ENCODE peak calls at places on chromosomes 1 and 21, in six cellular contexts. J is heart right ventricle; K is NCI-H510A treated with DMSO at 0.1 percent for 48 hours; A is GM20000; E is stimulated activated CD4-positive, alpha-beta T cell treated with anti-CD3 and anti-CD28 coated beads, Interleukin-12 subunit alpha, Interleukin-12 subunit beta, amount 100 ng/mL, for 48 hours; W is iPS-NIHi11. N is an unnamed sample.

GRCh38 chr21:14070968-14071367 is 139.8 kb downstream of the LIPI start:
- DNase-seq in J (no peak), K (no peak), A (no peak), E (no peak), W (no peak), N (no peak)

GRCh38 chr1:21229246-21230000 is 52.7 kb upstream of the EIF4G3 start:
- DNase-seq in J (no peak), K (no peak), A (no peak), E (no peak), W (no peak), N (no peak)

GRCh38 chr1:226656601-226657277 is 82.3 kb downstream of the ITPKB start:
- DNase-seq in J (no peak), K (peak; percentile 83), A (no peak), E (no peak), W (no peak), N (peak; percentile 93)

GRCh38 chr1:63087966-63088365 is 234.4 kb upstream of the FOXD3 start:
- DNase-seq in J (no peak), K (no peak), A (no peak), E (no peak), W (peak; percentile 54), N (peak; percentile 6)

GRCh38 chr1:233112184-233113008 is 162.0 kb downstream of the NTPCR start:
- DNase-seq in J (no peak), K (no peak), A (no peak), E (no peak), W (no peak), N (peak; percentile 21)

GRCh38 chr1:185474440-185475149 is 157.6 kb upstream of the IVNS1ABP start:
- DNase-seq in J (no peak), K (no peak), A (no peak), E (no peak), W (no peak), N (no peak)

GRCh38 chr1:151001592-151001991 is 5.1 kb downstream of the MINDY1 start:
- DNase-seq in J (no peak), K (no peak), A (no peak), E (no peak), W (no peak), N (no peak)

GRCh38 chr1:21665711-21666571 is 3.2 kb downstream of the RAP1GAP start:
- DNase-seq in J (peak; percentile 62), K (no peak), A (no peak), E (no peak), W (no peak), N (no peak)

GRCh38 chr1:213905315-213905714 is 82.5 kb upstream of the PROX1 start:
- DNase-seq in J (peak; percentile 63), K (no peak), A (no peak), E (no peak), W (no peak), N (no peak)

GRCh38 chr1:41683681-41684500 is 199.4 kb upstream of the EDN2 start:
- DNase-seq in J (no peak), K (no peak), A (no peak), E (no peak), W (no peak), N (no peak)

GRCh38 chr1:4315202-4315601 is 339.2 kb upstream of the AJAP1 start:
- DNase-seq in J (no peak), K (no peak), A (no peak), E (no peak), W (no peak), N (no peak)

GRCh38 chr1:119675349-119676343 is 27.6 kb upstream of the ZNF697 start:
- DNase-seq in J (peak; percentile 24), K (peak; percentile 95), A (peak; percentile 74), E (peak; percentile 39), W (peak; percentile 81), N (peak; percentile 85)

GRCh38 chr1:180981596-180982387 is 40.9 kb downstream of the STX6 start:
- DNase-seq in J (no peak), K (no peak), A (peak; percentile 70), E (peak; percentile 13), W (peak; percentile 51), N (no peak)

GRCh38 chr1:208551609-208552008 is 307.4 kb upstream of the PLXNA2 start:
- DNase-seq in J (no peak), K (no peak), A (no peak), E (no peak), W (no peak), N (no peak)

GRCh38 chr1:981955-982558 is at the start of gene PERM1:
- DNase-seq in J (peak; percentile 84), K (no peak), A (no peak), E (no peak), W (no peak), N (no peak)

GRCh38 chr1:19616489-19616888 is 27.6 kb upstream of the NBL1 start:
- DNase-seq in J (no peak), K (no peak), A (no peak), E (no peak), W (no peak), N (no peak)

GRCh38 chr1:94045465-94046056 is 75.4 kb downstream of the ABCA4 start:
- DNase-seq in J (peak; percentile 88), K (peak; percentile 41), A (peak; percentile 31), E (peak; percentile 16), W (peak; percentile 83), N (peak; percentile 32)

GRCh38 chr21:32136546-32136945 is 142.3 kb downstream of the MIS18A start:
- DNase-seq in J (no peak), K (no peak), A (no peak), E (no peak), W (no peak), N (no peak)

GRCh38 chr1:196306421-196306820 is 301.8 kb downstream of the KCNT2 start:
- DNase-seq in J (no peak), K (no peak), A (no peak), E (no peak), W (peak; percentile 8), N (no peak)

GRCh38 chr1:47870480-47870879 is 126.7 kb downstream of the TRABD2B start:
- DNase-seq in J (no peak), K (no peak), A (no peak), E (no peak), W (no peak), N (no peak)

GRCh38 chr1:168360151-168360550 is 79.5 kb downstream of the TBX19 start:
- DNase-seq in J (no peak), K (no peak), A (no peak), E (peak; percentile 22), W (no peak), N (no peak)

GRCh38 chr1:27143408-27143807 is 11.5 kb downstream of the SLC9A1 start:
- DNase-seq in J (no peak), K (no peak), A (no peak), E (no peak), W (no peak), N (no peak)

GRCh38 chr1:200243042-200243437 is 166.8 kb downstream of the ZNF281 start:
- DNase-seq in J (no peak), K (no peak), A (no peak), E (no peak), W (no peak), N (no peak)

GRCh38 chr1:197696372-197696771 is 78.9 kb downstream of the DENND1B start:
- DNase-seq in J (no peak), K (no peak), A (no peak), E (no peak), W (no peak), N (no peak)

N was measured in RPMI8226.